ENCODE peak calls at places on chromosomes 16 and 17, in five cellular contexts. S is B cell; E is activated T-helper 1 cell treated with Interleukin-2 at 50 U/mL for 16 hours; I is activated naive CD8-positive, alpha-beta T cell treated with anti-CD3 and anti-CD28 coated beads, Interleukin-2, amount 50 U/mL, for 16 hours; F is left ventricle myocardium inferior. H is an unnamed sample.

GRCh38 chr17:40915199-40915661 is 22.2 kb downstream of the KRT23 start:
- DNase-seq in E (no peak), I (no peak), F (no peak), S (no peak), H (no peak)

GRCh38 chr16:89670496-89671431 is 13.1 kb downstream of the SPATA33 start:
- DNase-seq in S (no peak), I (no peak), E (no peak), F (no peak), H (peak)

GRCh38 chr17:56222255-56222654 is 69.0 kb downstream of the ANKFN1 start:
- DNase-seq in I (no peak), F (no peak), E (no peak), S (no peak), H (no peak)

GRCh38 chr17:2693561-2694380 is 17.8 kb downstream of the CLUH start:
- DNase-seq in I (no peak), F (no peak), S (no peak), E (no peak), H (no peak)

GRCh38 chr17:3529817-3530741 is 27.5 kb downstream of the TRPV3 start:
- DNase-seq in S (no peak), F (peak), E (no peak), I (no peak), H (no peak)

GRCh38 chr17:50934161-50934560 is 68.0 kb upstream of the TOB1 start:
- DNase-seq in I (no peak), F (no peak), E (no peak), S (no peak), H (no peak)

GRCh38 chr17:7839199-7839889 is 5.3 kb downstream of the KDM6B start:
- DNase-seq in F (no peak), E (no peak), I (no peak), S (no peak), H (no peak)

GRCh38 chr17:77483128-77483598 is 342.4 kb downstream of the SEC14L1 start:
- DNase-seq in E (no peak), I (no peak), S (no peak), F (no peak), H (no peak)

GRCh38 chr16:75175074-75175473 is 26.8 kb downstream of the ZFP1 start:
- DNase-seq in F (no peak), I (no peak), S (no peak), E (no peak), H (no peak)

GRCh38 chr17:63370696-63371095 is 75.4 kb downstream of the CYB561 start:
- DNase-seq in F (no peak), I (no peak), E (no peak), S (no peak), H (no peak)

GRCh38 chr16:89307421-89307805 is 89.9 kb downstream of the ZNF778 start:
- DNase-seq in I (no peak), F (peak), S (no peak), E (no peak), H (no peak)

GRCh38 chr17:68544521-68544920 is 32.3 kb downstream of the PRKAR1A start:
- DNase-seq in S (no peak), I (no peak), E (no peak), F (no peak), H (no peak)

GRCh38 chr16:80527297-80527696 is 13.5 kb upstream of the DYNLRB2 start:
- DNase-seq in E (peak), S (no peak), I (no peak), F (no peak), H (peak)

GRCh38 chr17:21425321-21425720 is 49.2 kb downstream of the KCNJ12 start:
- DNase-seq in I (no peak), F (no peak), S (no peak), E (no peak), H (no peak)

GRCh38 chr16:10033561-10033960 is 148.7 kb downstream of the GRIN2A start:
- DNase-seq in S (no peak), E (no peak), F (no peak), I (no peak), H (no peak)

GRCh38 chr16:77496934-77497333 is 62.1 kb upstream of the ADAMTS18 start:
- DNase-seq in F (no peak), E (no peak), I (no peak), S (no peak), H (no peak)

GRCh38 chr16:89970011-89970410 is 21.5 kb downstream of the DEF8 start:
- DNase-seq in F (no peak), I (no peak), E (no peak), S (no peak), H (no peak)

GRCh38 chr17:32525116-32525515 is 38.3 kb downstream of the CDK5R1 start:
- DNase-seq in F (no peak), I (no peak), E (no peak), S (no peak), H (no peak)

GRCh38 chr17:73420897-73421296 is 109.1 kb upstream of the CDC42EP4 start:
- DNase-seq in F (no peak), E (no peak), I (no peak), S (no peak), H (no peak)

GRCh38 chr16:4055748-4056147 is 60.5 kb downstream of the ADCY9 start:
- DNase-seq in E (no peak), I (no peak), F (no peak), S (no peak), H (no peak)

GRCh38 chr16:28923652-28924398 is 1.2 kb downstream of the RABEP2 start:
- DNase-seq in F (no peak), S (peak), E (no peak), I (no peak), H (no peak)

GRCh38 chr16:88713568-88714419 is 7.5 kb downstream of the CTU2 start:
- DNase-seq in I (no peak), F (no peak), S (no peak), E (no peak), H (no peak)

GRCh38 chr17:60713619-60714018 is 36.0 kb downstream of the BCAS3 start:
- DNase-seq in I (no peak), E (no peak), S (no peak), F (no peak), H (no peak)

GRCh38 chr17:75428775-75429469 is 23.4 kb upstream of the GRB2 start:
- DNase-seq in I (no peak), S (no peak), F (no peak), E (no peak), H (no peak)

GRCh38 chr17:39702901-39703893 is 3.3 kb downstream of the ERBB2 start:
- DNase-seq in I (no peak), E (no peak), F (no peak), S (no peak), H (no peak)

GRCh38 chr17:78839762-78840529 is 668 bp downstream of the USP36 start:
- DNase-seq in F (no peak), E (peak), S (peak), I (peak), H (peak)

GRCh38 chr17:17929655-17930380 is 42.4 kb downstream of the TOM1L2 start:
- DNase-seq in F (no peak), E (no peak), I (no peak), S (no peak), H (no peak)

GRCh38 chr16:4852221-4852872 is 5.1 kb downstream of the UBN1 start:
- DNase-seq in F (no peak), I (no peak), E (no peak), S (no peak), H (no peak)

GRCh38 chr17:700504-701094 is 14.0 kb downstream of the VPS53 start:
- DNase-seq in I (no peak), S (no peak), F (no peak), E (no peak), H (no peak)

GRCh38 chr17:44970136-44970737 is 2.1 kb upstream of the C1QL1 start:
- DNase-seq in E (no peak), F (peak), I (no peak), S (no peak), H (peak)

GRCh38 chr16:85718682-85719081 is 29.9 kb upstream of the GINS2 start:
- DNase-seq in E (no peak), I (no peak), S (no peak), F (no peak), H (peak)

GRCh38 chr17:58325289-58325726 is 3.3 kb downstream of the TSPOAP1 start:
- DNase-seq in I (no peak), E (no peak), S (no peak), F (no peak), H (no peak)

GRCh38 chr17:17419166-17419565 is 57.6 kb upstream of the MED9 start:
- DNase-seq in S (no peak), E (no peak), F (no peak), I (no peak), H (no peak)

GRCh38 chr17:3843935-3844516 is 2.0 kb downstream of the NCBP3 start:
- DNase-seq in E (peak), I (no peak), F (no peak), S (peak), H (peak)

GRCh38 chr16:81464279-81464678 is 19.7 kb downstream of the CMIP start:
- DNase-seq in I (no peak), F (no peak), S (no peak), E (no peak), H (no peak)